ENCODE peak calls at places on chromosome 2, in seven cellular contexts. C, M, O, N, D, G and Y are unnamed samples.

GRCh38 chr2:163182764-163183354 is 344.3 kb upstream of the KCNH7 start:
- DNase-seq in C (no peak), M (no peak), O (peak), N (peak), D (no peak), G (no peak), Y (peak)

GRCh38 chr2:120794716-120795115 is 59.0 kb downstream of the GLI2 start:
- DNase-seq in C (no peak), M (no peak), O (no peak), N (no peak), D (no peak), G (no peak), Y (no peak)

GRCh38 chr2:177908182-177908581 is 164.4 kb downstream of the PDE11A start:
- DNase-seq in C (no peak), M (no peak), O (no peak), N (no peak), D (no peak), G (no peak), Y (no peak)

GRCh38 chr2:113240915-113241911 is 37.5 kb downstream of the PAX8 start:
- DNase-seq in C (peak), M (no peak), O (peak), N (peak), D (peak), G (no peak), Y (no peak)

GRCh38 chr2:238255636-238256035 is 15.8 kb upstream of the HES6 start:
- DNase-seq in C (no peak), M (no peak), O (no peak), N (no peak), D (no peak), G (no peak), Y (no peak)

GRCh38 chr2:109188485-109188868 is 59.5 kb downstream of the SH3RF3 start:
- DNase-seq in C (no peak), M (no peak), O (no peak), N (no peak), D (no peak), G (no peak), Y (no peak)

GRCh38 chr2:176683565-176684210 is 414.4 kb downstream of the MTX2 start:
- DNase-seq in C (no peak), M (no peak), O (no peak), N (no peak), D (no peak), G (no peak), Y (no peak)

GRCh38 chr2:167943368-167943767 is 304.0 kb downstream of the STK39 start:
- DNase-seq in C (no peak), M (no peak), O (no peak), N (no peak), D (no peak), G (no peak), Y (no peak)

GRCh38 chr2:103437161-103437560 is 675.3 kb downstream of the TMEM182 start:
- DNase-seq in C (no peak), M (no peak), O (no peak), N (no peak), D (no peak), G (no peak), Y (no peak)

GRCh38 chr2:231919341-231920035 is 6.7 kb downstream of the NPPC start:
- DNase-seq in C (no peak), M (no peak), O (no peak), N (no peak), D (no peak), G (no peak), Y (no peak)

GRCh38 chr2:240810621-240811020 is 9.4 kb downstream of the KIF1A start:
- DNase-seq in C (no peak), M (no peak), O (no peak), N (no peak), D (no peak), G (no peak), Y (no peak)

GRCh38 chr2:100274076-100274475 is 48.2 kb downstream of the LONRF2 start:
- DNase-seq in C (no peak), M (no peak), O (no peak), N (no peak), D (no peak), G (no peak), Y (no peak)

GRCh38 chr2:28627722-28628480 is 123.7 kb upstream of the PPP1CB start:
- DNase-seq in C (no peak), M (no peak), O (no peak), N (no peak), D (no peak), G (no peak), Y (no peak)

GRCh38 chr2:181781082-181781786 is 100.9 kb upstream of the NEUROD1 start:
- DNase-seq in C (no peak), M (no peak), O (no peak), N (no peak), D (no peak), G (no peak), Y (no peak)

GRCh38 chr2:238513346-238513745 is 86.6 kb downstream of the ASB1 start:
- DNase-seq in C (peak), M (peak), O (peak), N (peak), D (peak), G (no peak), Y (peak)

GRCh38 chr2:231386446-231386845 is 9.1 kb upstream of the B3GNT7 start:
- DNase-seq in C (no peak), M (no peak), O (no peak), N (no peak), D (no peak), G (no peak), Y (no peak)

GRCh38 chr2:60359569-60359968 is 193.9 kb downstream of the BCL11A start:
- DNase-seq in C (no peak), M (no peak), O (no peak), N (no peak), D (no peak), G (no peak), Y (no peak)

GRCh38 chr2:211435331-211435730 is 878.9 kb downstream of the CPS1 start:
- DNase-seq in C (no peak), M (peak), O (no peak), N (no peak), D (no peak), G (no peak), Y (peak)

GRCh38 chr2:60641866-60642788 is 88.7 kb upstream of the BCL11A start:
- DNase-seq in C (peak), M (peak), O (peak), N (peak), D (peak), G (no peak), Y (peak)

GRCh38 chr2:19046986-19047780 is 311.2 kb downstream of the OSR1 start:
- DNase-seq in C (no peak), M (no peak), O (no peak), N (no peak), D (no peak), G (peak), Y (no peak)

GRCh38 chr2:71880846-71881610 is 266.6 kb downstream of the CYP26B1 start:
- DNase-seq in C (peak), M (no peak), O (peak), N (no peak), D (peak), G (no peak), Y (no peak)

GRCh38 chr2:30807249-30807648 is at the start of gene CAPN13:
- DNase-seq in C (peak), M (no peak), O (no peak), N (no peak), D (no peak), G (no peak), Y (peak)

GRCh38 chr2:224982910-224983688 is 59.2 kb downstream of the DOCK10 start:
- DNase-seq in C (no peak), M (no peak), O (no peak), N (no peak), D (no peak), G (peak), Y (no peak)

GRCh38 chr2:18154259-18154658 is 275.8 kb downstream of the KCNS3 start:
- DNase-seq in C (no peak), M (no peak), O (no peak), N (no peak), D (no peak), G (no peak), Y (no peak)

GRCh38 chr2:97869722-97870346 is 125.9 kb downstream of the TMEM131 start:
- DNase-seq in C (no peak), M (no peak), O (no peak), N (no peak), D (no peak), G (no peak), Y (no peak)

GRCh38 chr2:44247924-44248323 is 27.4 kb upstream of the SLC3A1 start:
- DNase-seq in C (no peak), M (no peak), O (peak), N (no peak), D (no peak), G (no peak), Y (no peak)

GRCh38 chr2:180222642-180223041 is 215.5 kb upstream of the CWC22 start:
- DNase-seq in C (no peak), M (no peak), O (no peak), N (no peak), D (no peak), G (no peak), Y (no peak)

GRCh38 chr2:107448160-107448559 is 378.5 kb upstream of the RGPD4 start:
- DNase-seq in C (no peak), M (no peak), O (no peak), N (peak), D (no peak), G (no peak), Y (no peak)

DNA sequence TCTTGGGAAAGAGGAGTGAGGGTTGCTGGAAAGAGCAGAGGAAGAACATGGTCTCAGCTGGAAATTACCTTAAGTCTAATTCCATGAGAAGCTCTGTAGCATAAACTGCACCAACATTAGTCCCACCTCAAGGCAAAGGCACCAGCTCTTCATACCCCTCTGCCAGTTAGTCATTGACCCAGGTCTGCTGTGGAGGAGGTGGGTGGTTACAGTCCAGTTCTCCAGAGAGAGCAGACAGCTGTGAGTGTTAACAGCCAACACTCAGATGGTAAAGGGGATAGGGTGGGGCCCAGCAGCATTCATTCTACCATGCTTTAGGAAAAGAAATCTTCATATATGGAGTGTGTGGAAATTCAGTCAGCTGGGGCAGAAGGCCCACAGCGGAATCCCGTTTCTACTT is 159.7 kb upstream of the FBXO11 start:
- DNase-seq in C (no peak), M (no peak), O (no peak), N (no peak), D (no peak), G (no peak), Y (no peak)
- TF ChIP-seq JUND in C (no peak), M (no peak), O (no peak), N (no peak), D (no peak), G (no peak), Y (no peak)

GRCh38 chr2:10895231-10895630 is 16.5 kb upstream of the KCNF1 start:
- DNase-seq in C (no peak), M (no peak), O (no peak), N (no peak), D (no peak), G (no peak), Y (no peak)
- TF ChIP-seq JUND in C (no peak), M (no peak), O (no peak), N (no peak), D (no peak), G (no peak), Y (no peak)

GRCh38 chr2:11411768-11412448 is 54.1 kb downstream of the E2F6 start:
- DNase-seq in C (no peak), M (peak), O (peak), N (peak), D (peak), G (no peak), Y (peak)
- TF ChIP-seq JUND in C (no peak), M (no peak), O (peak), N (no peak), D (no peak), G (no peak), Y (no peak)

GRCh38 chr2:234583331-234583730 is 86.5 kb upstream of the ARL4C start:
- DNase-seq in C (no peak), M (no peak), O (no peak), N (no peak), D (no peak), G (no peak), Y (no peak)
- TF ChIP-seq JUND in C (no peak), M (no peak), O (no peak), N (no peak), D (no peak), G (no peak), Y (no peak)